ENCODE peak calls at places on chromosomes 6 and 20, in four cellular contexts. I is brain microvascular endothelial cell, O is adrenal gland, S is PC-9. R is an unnamed sample.

GRCh38 chr20:5608104-5608447 is 142.1 kb upstream of the SHLD1 start:
- DNase-seq in I (no peak), O (no peak), S (no peak), R (no peak)

GRCh38 chr6:132648356-132648755 is 10.6 kb downstream of the TAAR1 start:
- DNase-seq in I (peak), O (no peak), S (peak), R (no peak)

GRCh38 chr20:51529758-51530157 is 12.8 kb downstream of the NFATC2 start:
- DNase-seq in I (no peak), O (no peak), S (no peak), R (no peak)

GRCh38 chr6:28802417-28803336 is 121.1 kb downstream of the TRIM27 start:
- DNase-seq in I (peak), O (no peak), S (peak), R (no peak)

GRCh38 chr6:169093770-169094553 is 159.7 kb downstream of the THBS2 start:
- DNase-seq in I (no peak), O (no peak), S (no peak), R (peak)

GRCh38 chr20:15706719-15707118 is 866.5 kb downstream of the KIF16B start:
- DNase-seq in I (peak), O (no peak), S (no peak), R (no peak)

GRCh38 chr20:2122921-2123320 is 21.3 kb downstream of the STK35 start:
- DNase-seq in I (peak), O (no peak), S (no peak), R (no peak)

GRCh38 chr6:137352859-137353258 is 133.7 kb upstream of the IFNGR1 start:
- DNase-seq in I (no peak), O (no peak), S (no peak), R (no peak)

GRCh38 chr6:157764346-157765068 is 58.5 kb upstream of the SNX9 start:
- DNase-seq in I (peak), O (peak), S (peak), R (peak)

GRCh38 chr20:346640-347316 is at the start of gene NRSN2:
- DNase-seq in I (peak), O (peak), S (no peak), R (peak)

GRCh38 chr6:16901777-16902176 is 140.5 kb upstream of the ATXN1 start:
- DNase-seq in I (peak), O (peak), S (no peak), R (peak)

GRCh38 chr6:72783667-72784066 is 161.8 kb downstream of the KCNQ5 start:
- DNase-seq in I (peak), O (no peak), S (no peak), R (no peak)

GRCh38 chr20:38308047-38308438 is 4.1 kb downstream of the BPI start:
- DNase-seq in I (no peak), O (no peak), S (no peak), R (no peak)

GRCh38 chr6:2851727-2852513 is 10.3 kb upstream of the SERPINB1 start:
- DNase-seq in I (no peak), O (no peak), S (no peak), R (no peak)

GRCh38 chr6:2852514-2852855 is 10.8 kb upstream of the SERPINB1 start:
- DNase-seq in I (no peak), O (no peak), S (no peak), R (no peak)

GRCh38 chr6:2854394-2854982 is 12.8 kb upstream of the SERPINB1 start:
- DNase-seq in I (peak), O (no peak), S (no peak), R (no peak)

GRCh38 chr6:2853766-2854393 is 12.2 kb upstream of the SERPINB1 start:
- DNase-seq in I (peak), O (peak), S (peak), R (no peak)

DNA sequence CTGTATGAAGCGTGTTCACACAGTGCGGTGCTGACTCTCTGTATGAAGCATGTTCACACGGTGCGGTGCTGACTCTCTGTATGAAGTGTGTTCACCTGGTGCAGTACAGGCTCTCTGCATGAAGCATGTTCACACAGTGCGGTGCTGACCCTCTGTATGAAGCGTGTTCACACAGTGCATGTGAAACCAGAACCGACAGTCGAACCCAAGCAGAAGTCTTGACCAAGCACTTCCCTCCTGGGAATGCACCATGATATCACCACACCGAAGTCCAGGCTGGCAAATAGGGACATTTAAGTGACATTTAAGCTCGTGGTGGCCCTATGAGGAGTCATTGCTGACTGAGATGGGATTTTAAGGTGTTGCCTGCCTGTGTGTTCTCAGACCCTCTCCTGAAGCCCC is 11.3 kb upstream of the SERPINB1 start:
- DNase-seq in I (no peak), O (no peak), S (no peak), R (no peak)
- H3K27ac ChIP-seq in I (peak), O (no peak), S (peak), R (peak)

DNA sequence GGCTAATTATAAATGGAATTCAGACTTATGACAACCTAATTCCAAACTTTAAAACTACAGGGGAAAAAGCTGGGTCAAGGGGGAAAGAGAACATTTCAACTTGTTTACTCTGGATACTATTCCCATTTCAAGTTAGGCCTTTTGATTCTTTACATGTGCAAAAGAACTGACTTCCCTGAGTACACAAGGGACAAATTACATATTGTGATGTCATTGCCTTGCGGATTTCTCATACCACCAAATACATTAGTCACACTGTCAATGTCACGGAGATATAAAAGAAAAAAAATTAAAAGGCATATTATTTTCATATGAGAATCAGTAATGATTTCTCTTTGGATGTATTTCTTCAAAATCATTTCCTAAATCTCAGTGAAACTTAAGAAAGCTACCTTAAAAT is 96.6 kb upstream of the TBX18 start:
- DNase-seq in I (peak), O (no peak), S (no peak), R (no peak)
- H3K4me3 ChIP-seq in I (no peak), O (no peak), S (no peak), R (no peak)

DNA sequence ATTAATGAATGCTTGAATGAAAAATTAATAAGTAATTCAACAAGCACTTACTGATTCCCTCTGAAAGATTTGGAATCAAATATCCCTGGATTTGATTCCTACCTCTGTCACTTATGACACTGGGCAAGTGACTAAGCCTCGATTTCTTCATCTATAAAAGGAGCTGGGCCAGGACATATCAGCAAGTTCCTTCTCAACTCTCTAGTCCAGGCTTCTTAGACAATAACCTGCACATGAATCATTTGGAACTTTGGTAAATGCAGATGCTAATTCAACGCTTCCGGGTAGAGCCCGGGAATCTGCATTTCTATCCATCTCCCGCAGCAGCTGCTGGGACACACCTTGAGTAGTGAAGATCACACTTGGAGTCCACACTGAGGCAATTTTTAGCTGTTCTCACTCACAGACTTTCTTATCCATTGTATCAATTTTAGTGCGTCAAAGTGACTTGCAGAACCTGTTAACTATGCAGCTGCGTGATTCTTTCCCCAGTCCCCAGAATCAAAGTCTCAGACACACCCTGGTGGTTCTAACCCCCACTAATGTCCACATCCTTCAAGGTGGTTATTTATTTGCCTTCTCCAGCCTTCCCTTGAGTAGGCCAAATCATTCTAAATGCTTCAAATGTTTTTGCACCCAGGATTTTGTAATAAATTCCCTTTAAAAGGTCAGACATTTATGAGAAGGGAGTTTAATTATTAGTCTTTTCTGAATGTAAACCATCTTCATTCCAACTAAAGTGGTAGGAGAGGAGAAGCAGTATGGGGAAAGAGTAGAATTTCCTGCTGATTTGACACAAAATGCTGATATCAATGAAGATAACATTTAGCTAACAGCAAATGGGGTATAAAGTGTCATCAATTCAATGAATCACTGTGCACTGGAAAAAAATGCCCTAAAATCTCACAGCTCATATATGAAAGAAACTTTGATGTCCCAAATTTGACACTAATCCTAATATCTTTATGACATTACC is 26.0 kb upstream of the CCND3 start:
- DNase-seq in I (peak), O (no peak), S (peak), R (peak)
- H3K27ac ChIP-seq in I (peak), O (no peak), S (peak), R (no peak)

DNA sequence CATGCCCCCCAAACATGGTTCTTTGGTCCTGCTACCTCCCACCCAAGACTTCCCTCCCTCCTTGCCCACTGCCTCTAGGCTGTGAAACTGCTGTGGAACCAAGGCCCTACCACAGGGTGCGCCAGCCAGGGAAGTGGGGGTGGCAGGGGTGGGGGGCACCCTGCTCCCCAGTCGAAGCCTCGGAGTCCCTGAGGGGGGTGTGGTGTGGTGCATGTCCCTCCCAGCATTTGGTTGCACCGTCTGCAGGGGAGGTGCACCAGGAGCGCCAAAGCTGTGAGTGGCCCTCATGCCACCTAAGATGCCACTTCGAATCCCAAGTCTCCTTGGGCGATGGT is 1.8 kb downstream of the RGS19 start:
- DNase-seq in I (no peak), O (no peak), S (no peak), R (no peak)
- H3K4me3 ChIP-seq in I (no peak), O (peak), S (no peak), R (no peak)

DNA sequence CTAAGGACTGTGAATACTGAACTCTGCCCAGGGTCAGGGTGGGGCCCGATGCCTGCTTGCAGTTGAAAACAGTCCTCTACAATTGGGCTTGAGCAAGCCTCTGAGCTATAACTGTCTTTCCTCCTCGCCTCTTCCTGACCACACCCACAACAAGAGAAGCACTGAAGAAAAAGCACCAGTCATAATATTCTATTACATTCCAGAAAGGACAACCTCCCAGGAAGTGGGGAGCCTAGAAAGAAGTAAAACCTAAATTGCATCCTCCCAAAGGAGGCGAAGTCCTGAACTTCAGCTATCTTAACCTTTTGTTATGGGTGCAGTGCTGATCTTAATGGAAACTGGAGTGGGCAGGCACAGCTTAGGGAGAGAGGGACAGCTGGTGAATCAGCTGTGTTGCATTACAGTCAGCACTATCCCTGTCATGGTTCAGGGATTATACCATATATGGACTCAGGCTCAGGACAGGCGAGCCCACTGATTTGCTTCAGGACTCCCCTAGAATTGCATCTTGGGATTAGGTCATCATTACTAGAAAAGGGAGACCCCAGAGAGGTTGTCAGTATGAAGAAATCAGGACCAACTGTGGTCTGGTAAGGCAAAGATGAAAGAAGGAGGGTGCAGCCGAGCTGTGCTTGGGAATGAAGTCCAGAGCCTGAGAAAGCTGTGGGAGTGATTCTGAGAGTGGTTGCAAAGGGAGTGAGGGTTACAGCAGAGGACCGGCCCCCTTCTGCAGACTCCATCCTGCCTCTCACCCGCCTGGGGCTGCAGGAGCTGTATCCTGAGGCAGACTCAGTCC is 18.3 kb upstream of the TRAM2 start:
- DNase-seq in I (peak), O (no peak), S (no peak), R (peak)
- H3K27ac ChIP-seq in I (peak), O (no peak), S (no peak), R (peak)